ENCODE peak calls at places on chromosomes 16 and 17, in ten cellular contexts. Q, G, N, A, B, K, U, F, M and P are unnamed samples.

GRCh38 chr17:55295411-55296170 is 30.8 kb downstream of the HLF start:
- DNase-seq in Q (no peak), G (peak), N (peak), A (peak), B (peak), K (peak), U (peak), F (peak), M (peak), P (peak)

GRCh38 chr16:1333149-1333812 is at the start of gene BAIAP3:
- DNase-seq in Q (peak), G (peak), N (no peak), A (peak), B (peak), K (no peak), U (no peak), F (peak), M (peak), P (no peak)

GRCh38 chr16:71303938-71304337 is 14.7 kb upstream of the CMTR2 start:
- DNase-seq in Q (no peak), G (no peak), N (no peak), A (no peak), B (no peak), K (no peak), U (peak), F (no peak), M (no peak), P (no peak)

GRCh38 chr16:53912155-53912554 is 208.2 kb downstream of the FTO start:
- DNase-seq in Q (no peak), G (no peak), N (no peak), A (no peak), B (no peak), K (no peak), U (peak), F (no peak), M (peak), P (no peak)

GRCh38 chr17:56593741-56594527 is 435 bp downstream of the NOG start:
- DNase-seq in Q (peak), G (peak), N (peak), A (peak), B (peak), K (peak), U (peak), F (no peak), M (peak), P (peak)

GRCh38 chr16:2466667-2467300 is 4.3 kb upstream of the NTN3 start:
- DNase-seq in Q (no peak), G (no peak), N (no peak), A (no peak), B (no peak), K (no peak), U (no peak), F (no peak), M (no peak), P (no peak)

GRCh38 chr16:28918698-28919097 is 6.3 kb downstream of the RABEP2 start:
- DNase-seq in Q (no peak), G (no peak), N (no peak), A (no peak), B (no peak), K (no peak), U (no peak), F (no peak), M (no peak), P (no peak)

GRCh38 chr17:48244814-48245213 is 137.2 kb downstream of the SNX11 start:
- DNase-seq in Q (no peak), G (no peak), N (no peak), A (no peak), B (peak), K (no peak), U (no peak), F (peak), M (no peak), P (no peak)

GRCh38 chr17:10149573-10150399 is 48.6 kb downstream of the GAS7 start:
- DNase-seq in Q (no peak), G (no peak), N (peak), A (no peak), B (peak), K (peak), U (peak), F (peak), M (peak), P (peak)

GRCh38 chr17:65389426-65389825 is 172.0 kb downstream of the AXIN2 start:
- DNase-seq in Q (no peak), G (no peak), N (peak), A (no peak), B (peak), K (no peak), U (no peak), F (no peak), M (peak), P (peak)

GRCh38 chr17:82300707-82301270 is 16.6 kb downstream of the CD7 start:
- DNase-seq in Q (peak), G (peak), N (peak), A (peak), B (peak), K (peak), U (peak), F (peak), M (peak), P (peak)

GRCh38 chr17:35539659-35540026 is 2.2 kb upstream of the SLFN12L start:
- DNase-seq in Q (no peak), G (no peak), N (no peak), A (no peak), B (no peak), K (no peak), U (no peak), F (no peak), M (no peak), P (no peak)
- TF ChIP-seq CTCF in Q (peak), G (no peak), N (no peak), A (no peak), B (no peak), K (no peak), U (no peak), F (peak), M (no peak), P (no peak)

DNA sequence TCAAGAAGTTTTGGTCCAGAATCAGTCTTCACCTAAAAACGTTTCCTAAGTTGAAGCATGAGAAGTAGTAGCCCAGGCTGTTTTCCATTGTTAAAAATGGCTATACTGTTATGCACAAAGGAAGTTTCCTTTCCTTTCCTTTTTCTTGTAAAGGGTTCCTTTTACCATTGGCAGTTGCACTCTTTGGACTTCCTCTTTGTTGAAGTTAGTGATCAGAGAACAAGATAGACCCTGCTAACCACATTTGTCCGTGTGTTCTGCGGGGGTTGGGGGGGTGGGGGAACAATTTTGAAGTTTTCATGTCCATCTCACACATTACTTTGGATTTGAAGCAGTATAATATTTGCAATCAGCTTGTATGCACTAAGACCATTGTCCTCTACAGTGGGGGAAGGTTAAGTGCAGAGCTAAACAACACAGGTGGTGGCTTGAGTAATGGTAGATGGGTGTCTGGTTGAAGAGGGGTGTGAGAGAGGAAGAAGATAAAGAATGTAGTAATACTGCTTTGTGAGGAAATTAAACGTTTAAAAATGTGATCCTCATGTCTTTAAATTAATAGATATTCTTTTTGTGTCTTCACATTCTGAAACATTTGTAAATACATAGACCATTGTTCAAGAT is 1.4 kb downstream of the LPCAT2 start:
- DNase-seq in Q (no peak), G (no peak), N (no peak), A (no peak), B (no peak), K (no peak), U (no peak), F (no peak), M (no peak), P (no peak)
- H3K4me3 ChIP-seq in Q (peak), G (no peak), N (peak), A (peak), B (peak), K (no peak), U (peak), F (no peak), M (peak), P (peak)

GRCh38 chr16:89489040-89489721 is 1.2 kb downstream of the ANKRD11 start:
- DNase-seq in Q (peak), G (peak), N (peak), A (peak), B (peak), K (peak), U (peak), F (peak), M (peak), P (peak)
- TF ChIP-seq CTCF in Q (peak), G (no peak), N (peak), A (no peak), B (peak), K (peak), U (no peak), F (peak), M (peak), P (peak)

GRCh38 chr17:51259574-51260236 is at the start of gene MBTD1:
- DNase-seq in Q (peak), G (peak), N (peak), A (peak), B (peak), K (peak), U (peak), F (peak), M (peak), P (peak)
- H3K4me3 ChIP-seq in Q (peak), G (peak), N (peak), A (peak), B (peak), K (peak), U (peak), F (peak), M (peak), P (peak)

DNA sequence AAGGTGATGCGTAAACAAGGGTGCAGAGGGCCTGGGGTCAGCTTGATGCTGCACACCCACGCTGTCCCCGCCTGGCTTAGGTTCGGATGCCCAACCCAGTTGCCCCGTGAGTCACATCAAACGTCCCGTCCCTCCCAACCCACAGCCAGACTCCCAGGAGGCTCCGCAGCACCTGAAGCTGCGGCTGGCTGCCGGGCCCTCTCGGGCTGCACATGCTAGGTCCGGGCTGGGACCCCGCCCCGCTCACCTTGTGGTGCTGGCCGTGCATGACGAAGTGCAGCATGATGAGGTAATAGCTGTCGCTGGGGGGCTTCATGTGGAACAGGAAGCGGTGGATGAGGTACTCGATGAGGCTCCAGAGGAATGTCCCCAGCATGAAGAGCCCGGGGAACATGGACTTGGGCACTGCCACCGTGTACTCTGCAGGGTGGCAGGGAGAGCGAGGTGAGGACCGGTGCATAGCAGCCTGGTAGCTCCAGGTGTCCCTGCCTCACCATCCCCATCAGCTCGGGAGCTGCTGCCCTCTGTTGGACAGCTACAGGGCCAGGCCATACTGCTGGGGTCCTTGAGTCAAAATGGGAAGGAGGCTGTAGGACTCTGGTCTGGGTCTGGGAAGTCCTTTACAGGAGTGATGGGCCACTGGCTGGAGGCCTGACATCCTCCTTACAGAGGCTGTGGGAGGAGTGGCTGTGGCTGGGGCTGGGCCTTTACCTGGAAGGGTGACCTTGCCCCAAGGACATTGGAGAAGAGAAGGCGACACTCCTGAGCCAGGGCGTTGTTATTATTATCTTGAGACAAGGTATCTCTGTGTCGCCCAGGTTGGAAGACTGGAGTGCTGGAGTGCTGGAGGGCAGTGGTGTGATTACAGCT is 18.3 kb upstream of the MLKL start:
- DNase-seq in Q (no peak), G (no peak), N (no peak), A (no peak), B (no peak), K (no peak), U (no peak), F (no peak), M (no peak), P (no peak)
- TF ChIP-seq CTCF in Q (no peak), G (no peak), N (no peak), A (no peak), B (no peak), K (no peak), U (no peak), F (no peak), M (no peak), P (no peak)

GRCh38 chr17:38355256-38355655 is 3.6 kb downstream of the SOCS7 start:
- DNase-seq in Q (no peak), G (no peak), N (no peak), A (no peak), B (no peak), K (no peak), U (no peak), F (no peak), M (no peak), P (no peak)
- H3K4me3 ChIP-seq in Q (no peak), G (no peak), N (no peak), A (no peak), B (no peak), K (no peak), U (no peak), F (no peak), M (no peak), P (no peak)

GRCh38 chr17:78391843-78392242 is 13.4 kb downstream of the PGS1 start:
- DNase-seq in Q (no peak), G (no peak), N (peak), A (no peak), B (peak), K (no peak), U (peak), F (peak), M (peak), P (peak)

GRCh38 chr17:78392295-78392694 is 13.8 kb downstream of the PGS1 start:
- DNase-seq in Q (no peak), G (no peak), N (no peak), A (no peak), B (no peak), K (no peak), U (no peak), F (no peak), M (no peak), P (no peak)

GRCh38 chr17:78387982-78388941 is 9.8 kb downstream of the PGS1 start:
- DNase-seq in Q (peak), G (no peak), N (no peak), A (no peak), B (no peak), K (peak), U (no peak), F (no peak), M (peak), P (peak)

GRCh38 chr17:78391051-78391431 is 12.6 kb downstream of the PGS1 start:
- DNase-seq in Q (no peak), G (no peak), N (no peak), A (no peak), B (no peak), K (no peak), U (no peak), F (no peak), M (no peak), P (no peak)

DNA sequence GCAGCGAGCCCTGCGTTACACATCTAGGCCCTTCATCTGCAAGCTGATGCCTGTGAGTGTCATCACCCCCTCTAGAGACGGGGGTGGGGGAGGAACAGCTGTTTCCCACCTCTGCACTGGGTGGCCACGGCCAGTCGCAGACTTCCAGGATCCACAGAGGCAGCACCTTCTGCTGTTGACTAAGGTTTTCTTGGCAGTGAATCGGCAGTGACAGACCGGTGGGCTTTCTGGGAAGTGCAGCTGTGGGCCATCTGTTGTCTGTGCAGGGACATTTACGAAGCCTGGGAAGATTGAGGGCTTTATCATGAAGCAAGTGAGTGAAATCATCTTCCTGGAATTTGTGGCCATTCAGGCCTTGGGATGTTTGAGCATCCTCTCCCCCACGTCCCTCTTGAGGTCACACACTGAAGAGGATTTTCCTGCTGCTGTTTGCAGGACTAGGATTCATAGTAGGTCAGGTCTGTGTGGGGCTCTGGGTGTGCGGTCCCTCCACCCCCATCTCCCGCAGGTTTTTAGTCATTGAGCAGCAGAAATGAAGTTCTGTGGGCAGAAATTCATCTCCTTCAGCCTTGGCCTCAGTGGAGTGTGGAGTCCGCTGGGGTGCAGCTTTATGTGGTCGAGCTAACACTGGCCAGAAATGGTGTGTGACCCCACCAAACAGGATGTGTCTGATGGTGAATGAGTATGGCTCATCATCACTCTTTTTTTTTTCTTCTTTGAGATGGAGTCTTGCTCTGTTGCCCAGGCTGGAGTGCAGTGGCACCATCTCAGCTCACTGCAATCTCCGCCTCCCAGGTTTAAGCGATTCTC is 12.0 kb downstream of the PGS1 start:
- DNase-seq in Q (no peak), G (no peak), N (peak), A (peak), B (peak), K (peak), U (no peak), F (peak), M (peak), P (peak)
- TF ChIP-seq CTCF in Q (no peak), G (no peak), N (peak), A (peak), B (peak), K (no peak), U (peak), F (no peak), M (no peak), P (peak)

GRCh38 chr16:31710880-31711279 is 162.7 kb upstream of the ZNF267 start:
- DNase-seq in Q (no peak), G (no peak), N (no peak), A (no peak), B (no peak), K (no peak), U (no peak), F (no peak), M (no peak), P (no peak)
- H3K4me3 ChIP-seq in Q (no peak), G (no peak), N (no peak), A (no peak), B (no peak), K (no peak), U (no peak), F (no peak), M (no peak), P (no peak)